ENCODE peak calls at places on chromosomes 6 and 20, in five cellular contexts. One of them, this sample, is unnamed. For H3K27me3, the result is how much of the 10 kb centered on the place peaks cover.

GRCh38 chr6:52253494-52253893 is 9.2 kb upstream of the IL17F start:
- DNase-seq in hepatocyte: no peak
- DNase-seq in cardiac muscle cell: no peak
- DNase-seq in breast epithelium: no peak
- DNase-seq in colonic mucosa: no peak
- DNase-seq in this sample: no peak

GRCh38 chr6:121726596-121726995 is 291.1 kb downstream of the GJA1 start:
- DNase-seq in breast epithelium: no peak
- DNase-seq in colonic mucosa: no peak
- DNase-seq in cardiac muscle cell: no peak
- DNase-seq in hepatocyte: no peak
- DNase-seq in this sample: no peak

GRCh38 chr6:43516367-43516696 is 394 bp downstream of the YIPF3 start:
- DNase-seq in cardiac muscle cell: no peak
- DNase-seq in hepatocyte: no peak
- DNase-seq in colonic mucosa: no peak
- DNase-seq in breast epithelium: no peak
- DNase-seq in this sample: no peak

GRCh38 chr6:15479761-15480160 is 183.1 kb downstream of the DTNBP1 start:
- DNase-seq in colonic mucosa: no peak
- DNase-seq in hepatocyte: no peak
- DNase-seq in breast epithelium: peak
- DNase-seq in cardiac muscle cell: no peak
- DNase-seq in this sample: no peak

GRCh38 chr20:51024761-51025160 is 1.9 kb upstream of the KCNG1 start:
- DNase-seq in cardiac muscle cell: no peak
- DNase-seq in hepatocyte: no peak
- DNase-seq in breast epithelium: no peak
- DNase-seq in colonic mucosa: no peak
- DNase-seq in this sample: no peak

GRCh38 chr20:5715068-5715841 is 34.9 kb upstream of the SHLD1 start:
- DNase-seq in cardiac muscle cell: no peak
- DNase-seq in colonic mucosa: no peak
- DNase-seq in breast epithelium: no peak
- DNase-seq in hepatocyte: no peak
- DNase-seq in this sample: no peak

GRCh38 chr20:63819224-63819917 is 11.7 kb downstream of the ZBTB46 start:
- DNase-seq in colonic mucosa: no peak
- DNase-seq in breast epithelium: no peak
- DNase-seq in cardiac muscle cell: no peak
- DNase-seq in hepatocyte: no peak
- DNase-seq in this sample: no peak

GRCh38 chr20:44247676-44248419 is 740 bp downstream of the GDAP1L1 start:
- DNase-seq in colonic mucosa: no peak
- DNase-seq in cardiac muscle cell: peak
- DNase-seq in hepatocyte: peak
- DNase-seq in breast epithelium: no peak
- DNase-seq in this sample: no peak

GRCh38 chr20:45407783-45408645 is at the start of gene DBNDD2:
- DNase-seq in cardiac muscle cell: no peak
- DNase-seq in hepatocyte: no peak
- DNase-seq in colonic mucosa: peak
- DNase-seq in breast epithelium: no peak
- DNase-seq in this sample: no peak

GRCh38 chr20:24830649-24831048 is 118.4 kb upstream of the CST7 start:
- DNase-seq in hepatocyte: no peak
- DNase-seq in breast epithelium: no peak
- DNase-seq in cardiac muscle cell: no peak
- DNase-seq in colonic mucosa: no peak
- DNase-seq in this sample: no peak

GRCh38 chr6:4345543-4345942 is 210.2 kb upstream of the ECI2 start:
- DNase-seq in colonic mucosa: no peak
- DNase-seq in hepatocyte: no peak
- DNase-seq in cardiac muscle cell: no peak
- DNase-seq in breast epithelium: no peak
- DNase-seq in this sample: no peak

GRCh38 chr6:122994256-122994655 is 1.8 kb upstream of the CLVS2 start:
- DNase-seq in hepatocyte: no peak
- DNase-seq in cardiac muscle cell: no peak
- DNase-seq in breast epithelium: no peak
- DNase-seq in colonic mucosa: no peak
- DNase-seq in this sample: no peak

GRCh38 chr6:18561006-18561750 is 174.0 kb downstream of the RNF144B start:
- DNase-seq in breast epithelium: no peak
- DNase-seq in colonic mucosa: no peak
- DNase-seq in cardiac muscle cell: no peak
- DNase-seq in hepatocyte: no peak
- DNase-seq in this sample: no peak

GRCh38 chr6:153031335-153031955 is 28.9 kb upstream of the MTRF1L start:
- DNase-seq in colonic mucosa: no peak
- DNase-seq in cardiac muscle cell: no peak
- DNase-seq in hepatocyte: no peak
- DNase-seq in breast epithelium: no peak
- DNase-seq in this sample: no peak

GRCh38 chr6:53603381-53604121 is 58.6 kb upstream of the GCLC start:
- DNase-seq in hepatocyte: no peak
- DNase-seq in breast epithelium: no peak
- DNase-seq in cardiac muscle cell: no peak
- DNase-seq in colonic mucosa: no peak
- DNase-seq in this sample: no peak

GRCh38 chr6:76810286-76810685 is 653.0 kb downstream of the HTR1B start:
- DNase-seq in colonic mucosa: no peak
- DNase-seq in breast epithelium: no peak
- DNase-seq in cardiac muscle cell: no peak
- DNase-seq in hepatocyte: no peak
- DNase-seq in this sample: no peak

GRCh38 chr6:15528870-15529269 is 134.0 kb downstream of the DTNBP1 start:
- DNase-seq in colonic mucosa: no peak
- DNase-seq in breast epithelium: no peak
- DNase-seq in hepatocyte: no peak
- DNase-seq in cardiac muscle cell: no peak
- DNase-seq in this sample: no peak

GRCh38 chr20:13654463-13655023 is 15.8 kb upstream of the TASP1 start:
- DNase-seq in colonic mucosa: no peak
- DNase-seq in hepatocyte: no peak
- DNase-seq in cardiac muscle cell: no peak
- DNase-seq in breast epithelium: no peak
- DNase-seq in this sample: no peak

GRCh38 chr20:237479-237878 is 10.4 kb downstream of the DEFB129 start:
- DNase-seq in cardiac muscle cell: no peak
- DNase-seq in breast epithelium: no peak
- DNase-seq in colonic mucosa: no peak
- DNase-seq in hepatocyte: no peak
- DNase-seq in this sample: no peak

GRCh38 chr20:51494241-51495110 is 48.0 kb downstream of the NFATC2 start:
- DNase-seq in hepatocyte: no peak
- DNase-seq in colonic mucosa: no peak
- DNase-seq in breast epithelium: no peak
- DNase-seq in cardiac muscle cell: no peak
- DNase-seq in this sample: no peak

GRCh38 chr6:73203098-73203497 is 22.2 kb downstream of the KHDC1L start:
- DNase-seq in cardiac muscle cell: no peak
- DNase-seq in hepatocyte: no peak
- DNase-seq in colonic mucosa: no peak
- DNase-seq in breast epithelium: no peak
- DNase-seq in this sample: no peak

GRCh38 chr6:115272311-115272710 is 788.4 kb downstream of the FRK start:
- DNase-seq in colonic mucosa: no peak
- DNase-seq in cardiac muscle cell: no peak
- DNase-seq in hepatocyte: no peak
- DNase-seq in breast epithelium: no peak
- DNase-seq in this sample: no peak

GRCh38 chr6:14811760-14812428 is 434.0 kb upstream of the JARID2 start:
- DNase-seq in cardiac muscle cell: no peak
- DNase-seq in breast epithelium: no peak
- DNase-seq in hepatocyte: no peak
- DNase-seq in colonic mucosa: no peak
- DNase-seq in this sample: no peak

GRCh38 chr6:75747985-75748742 is 875 bp upstream of the MYO6 start:
- DNase-seq in cardiac muscle cell: no peak
- DNase-seq in hepatocyte: no peak
- DNase-seq in breast epithelium: no peak
- DNase-seq in colonic mucosa: no peak
- DNase-seq in this sample: no peak

GRCh38 chr6:166598441-166599138 is 12.1 kb upstream of the RAMACL start:
- DNase-seq in colonic mucosa: no peak
- DNase-seq in hepatocyte: peak
- DNase-seq in breast epithelium: peak
- DNase-seq in cardiac muscle cell: no peak
- DNase-seq in this sample: peak

GRCh38 chr6:168895102-168895812 is 358.4 kb downstream of the THBS2 start:
- DNase-seq in colonic mucosa: peak
- DNase-seq in hepatocyte: peak
- DNase-seq in breast epithelium: peak
- DNase-seq in cardiac muscle cell: peak
- DNase-seq in this sample: no peak

GRCh38 chr6:52576392-52577021 is 353 bp downstream of the TRAM2 start:
- DNase-seq in breast epithelium: peak
- DNase-seq in hepatocyte: peak
- DNase-seq in colonic mucosa: peak
- DNase-seq in cardiac muscle cell: no peak
- DNase-seq in this sample: no peak

GRCh38 chr6:121305957-121306607 is 28.2 kb downstream of the TBC1D32 start:
- DNase-seq in colonic mucosa: no peak
- DNase-seq in cardiac muscle cell: peak
- DNase-seq in breast epithelium: no peak
- DNase-seq in hepatocyte: peak
- DNase-seq in this sample: no peak

GRCh38 chr6:85418059-85418458 is 31.8 kb upstream of the NT5E start:
- DNase-seq in hepatocyte: no peak
- DNase-seq in cardiac muscle cell: no peak
- DNase-seq in breast epithelium: no peak
- DNase-seq in colonic mucosa: no peak
- DNase-seq in this sample: peak

GRCh38 chr6:148367418-148368024 is 24.9 kb downstream of the SASH1 start:
- DNase-seq in cardiac muscle cell: no peak
- DNase-seq in hepatocyte: no peak
- DNase-seq in breast epithelium: peak
- DNase-seq in colonic mucosa: peak
- DNase-seq in this sample: peak

GRCh38 chr6:84876723-84877514 is 112.5 kb upstream of the TBX18 start:
- DNase-seq in colonic mucosa: no peak
- DNase-seq in cardiac muscle cell: no peak
- DNase-seq in hepatocyte: no peak
- DNase-seq in breast epithelium: no peak
- DNase-seq in this sample: no peak

GRCh38 chr6:97068211-97068610 is 143.7 kb downstream of the KLHL32 start:
- DNase-seq in breast epithelium: no peak
- DNase-seq in hepatocyte: peak
- DNase-seq in colonic mucosa: no peak
- DNase-seq in cardiac muscle cell: peak
- DNase-seq in this sample: no peak

GRCh38 chr20:24465168-24465567 is 4.3 kb upstream of the SYNDIG1 start:
- DNase-seq in cardiac muscle cell: no peak
- DNase-seq in hepatocyte: no peak
- DNase-seq in colonic mucosa: no peak
- DNase-seq in breast epithelium: no peak
- DNase-seq in this sample: no peak

GRCh38 chr6:144722214-144722737 is 437.1 kb downstream of the UTRN start:
- DNase-seq in hepatocyte: no peak
- DNase-seq in colonic mucosa: no peak
- DNase-seq in breast epithelium: no peak
- DNase-seq in cardiac muscle cell: no peak
- DNase-seq in this sample: no peak

GRCh38 chr6:78530208-78530607 is 337.1 kb upstream of the IRAK1BP1 start:
- DNase-seq in cardiac muscle cell: peak
- DNase-seq in breast epithelium: no peak
- DNase-seq in colonic mucosa: no peak
- DNase-seq in hepatocyte: no peak
- DNase-seq in this sample: no peak

GRCh38 chr6:1931817-1932216 is 313.6 kb downstream of the GMDS start:
- DNase-seq in cardiac muscle cell: no peak
- DNase-seq in breast epithelium: no peak
- DNase-seq in colonic mucosa: no peak
- DNase-seq in hepatocyte: no peak
- DNase-seq in this sample: no peak

GRCh38 chr6:28351087-28351486 is 1.3 kb downstream of the ZKSCAN3 start:
- DNase-seq in breast epithelium: no peak
- DNase-seq in hepatocyte: peak
- DNase-seq in cardiac muscle cell: no peak
- DNase-seq in colonic mucosa: no peak
- DNase-seq in this sample: no peak

GRCh38 chr20:36604952-36605308 is 649 bp upstream of the RAB5IF start:
- DNase-seq in breast epithelium: peak
- DNase-seq in colonic mucosa: peak
- DNase-seq in cardiac muscle cell: no peak
- DNase-seq in hepatocyte: no peak
- DNase-seq in this sample: no peak
- H3K4me3 ChIP-seq in breast epithelium: peak
- H3K4me3 ChIP-seq in colonic mucosa: peak
- H3K4me3 ChIP-seq in cardiac muscle cell: no peak
- H3K4me3 ChIP-seq in hepatocyte: no peak
- H3K4me3 ChIP-seq in this sample: no peak

GRCh38 chr20:32062776-32063170 is 10.7 kb downstream of the HCK start:
- DNase-seq in hepatocyte: no peak
- DNase-seq in breast epithelium: peak
- DNase-seq in cardiac muscle cell: no peak
- DNase-seq in colonic mucosa: peak
- DNase-seq in this sample: no peak
- H3K27me3 ChIP-seq in hepatocyte: under half
- H3K27me3 ChIP-seq in breast epithelium: under half
- H3K27me3 ChIP-seq in cardiac muscle cell: under half
- H3K27me3 ChIP-seq in colonic mucosa: under half
- H3K27me3 ChIP-seq in this sample: under half

GRCh38 chr6:103893082-103893481 is 966.6 kb downstream of the HACE1 start:
- DNase-seq in cardiac muscle cell: no peak
- DNase-seq in breast epithelium: no peak
- DNase-seq in colonic mucosa: no peak
- DNase-seq in hepatocyte: peak
- DNase-seq in this sample: no peak
- H3K4me3 ChIP-seq in cardiac muscle cell: no peak
- H3K4me3 ChIP-seq in breast epithelium: no peak
- H3K4me3 ChIP-seq in colonic mucosa: no peak
- H3K4me3 ChIP-seq in hepatocyte: no peak
- H3K4me3 ChIP-seq in this sample: no peak

GRCh38 chr6:90605749-90606344 is 19.0 kb upstream of the MAP3K7 start:
- DNase-seq in hepatocyte: no peak
- DNase-seq in cardiac muscle cell: no peak
- DNase-seq in colonic mucosa: no peak
- DNase-seq in breast epithelium: no peak
- DNase-seq in this sample: no peak
- H3K27me3 ChIP-seq in hepatocyte: under half
- H3K27me3 ChIP-seq in cardiac muscle cell: under half
- H3K27me3 ChIP-seq in colonic mucosa: under half
- H3K27me3 ChIP-seq in breast epithelium: under half
- H3K27me3 ChIP-seq in this sample: under half

GRCh38 chr6:137868721-137869631 is 1.9 kb downstream of the TNFAIP3 start:
- DNase-seq in hepatocyte: no peak
- DNase-seq in colonic mucosa: no peak
- DNase-seq in cardiac muscle cell: no peak
- DNase-seq in breast epithelium: no peak
- DNase-seq in this sample: no peak
- H3K4me3 ChIP-seq in hepatocyte: peak
- H3K4me3 ChIP-seq in colonic mucosa: peak
- H3K4me3 ChIP-seq in cardiac muscle cell: peak
- H3K4me3 ChIP-seq in breast epithelium: peak
- H3K4me3 ChIP-seq in this sample: peak

GRCh38 chr20:38673731-38674177 is 50.5 kb upstream of the SLC32A1 start:
- DNase-seq in breast epithelium: no peak
- DNase-seq in colonic mucosa: no peak
- DNase-seq in hepatocyte: peak
- DNase-seq in cardiac muscle cell: peak
- DNase-seq in this sample: no peak
- H3K27me3 ChIP-seq in breast epithelium: under half
- H3K27me3 ChIP-seq in colonic mucosa: under half
- H3K27me3 ChIP-seq in hepatocyte: under half
- H3K27me3 ChIP-seq in cardiac muscle cell: under half
- H3K27me3 ChIP-seq in this sample: under half

This sample was measured in BJ.